ENCODE peak calls at places on chromosomes 11 and 22, in seven cellular contexts. One of them, this sample, is unnamed.
A peak's percentile ranks its signal among the peaks of the same experiment; 100 is the strongest.

GRCh38 chr11:66881436-66881835 is 24.6 kb downstream of the LRFN4 start:
- DNase-seq in IMR-90: no peak
- DNase-seq in transverse colon: no peak
- DNase-seq in NB4: no peak
- DNase-seq in right lobe of liver: no peak
- DNase-seq in ovary: peak; percentile 7
- DNase-seq in tibial nerve: no peak
- DNase-seq in this sample: no peak

GRCh38 chr11:4094348-4095291 is at the start of gene RRM1:
- DNase-seq in ovary: peak; percentile 95
- DNase-seq in NB4: peak; percentile 98
- DNase-seq in transverse colon: peak; percentile 94
- DNase-seq in right lobe of liver: peak; percentile 95
- DNase-seq in IMR-90: peak; percentile 95
- DNase-seq in tibial nerve: peak; percentile 89
- DNase-seq in this sample: peak; percentile 99

GRCh38 chr11:35682230-35683195 is 19.9 kb downstream of the TRIM44 start:
- DNase-seq in right lobe of liver: no peak
- DNase-seq in IMR-90: no peak
- DNase-seq in tibial nerve: no peak
- DNase-seq in transverse colon: peak; percentile 41
- DNase-seq in ovary: no peak
- DNase-seq in NB4: no peak
- DNase-seq in this sample: no peak

GRCh38 chr11:57481915-57482781 is 21.8 kb downstream of the RTN4RL2 start:
- DNase-seq in tibial nerve: no peak
- DNase-seq in ovary: no peak
- DNase-seq in IMR-90: no peak
- DNase-seq in NB4: no peak
- DNase-seq in right lobe of liver: no peak
- DNase-seq in transverse colon: no peak
- DNase-seq in this sample: no peak

GRCh38 chr22:47176573-47177333 is 414.3 kb downstream of the TBC1D22A start:
- DNase-seq in tibial nerve: no peak
- DNase-seq in right lobe of liver: peak; percentile 45
- DNase-seq in NB4: no peak
- DNase-seq in ovary: no peak
- DNase-seq in IMR-90: no peak
- DNase-seq in transverse colon: peak; percentile 1
- DNase-seq in this sample: peak; percentile 81

GRCh38 chr11:119416606-119417580 is 6.1 kb downstream of the THY1 start:
- DNase-seq in transverse colon: no peak
- DNase-seq in ovary: no peak
- DNase-seq in IMR-90: peak; percentile 59
- DNase-seq in NB4: no peak
- DNase-seq in right lobe of liver: no peak
- DNase-seq in tibial nerve: no peak
- DNase-seq in this sample: no peak

GRCh38 chr11:103326070-103326794 is 217.0 kb downstream of the DYNC2H1 start:
- DNase-seq in ovary: no peak
- DNase-seq in NB4: peak; percentile 79
- DNase-seq in right lobe of liver: no peak
- DNase-seq in transverse colon: peak; percentile 9
- DNase-seq in tibial nerve: peak; percentile 59
- DNase-seq in IMR-90: peak; percentile 78
- DNase-seq in this sample: no peak

GRCh38 chr11:35040221-35040942 is 98.6 kb upstream of the CD44 start:
- DNase-seq in NB4: peak; percentile 91
- DNase-seq in tibial nerve: no peak
- DNase-seq in IMR-90: peak; percentile 69
- DNase-seq in right lobe of liver: no peak
- DNase-seq in transverse colon: no peak
- DNase-seq in ovary: no peak
- DNase-seq in this sample: no peak

GRCh38 chr11:110287537-110287936 is 8.9 kb downstream of the RDX start:
- DNase-seq in transverse colon: no peak
- DNase-seq in ovary: no peak
- DNase-seq in NB4: no peak
- DNase-seq in tibial nerve: no peak
- DNase-seq in IMR-90: no peak
- DNase-seq in right lobe of liver: no peak
- DNase-seq in this sample: no peak

GRCh38 chr11:69321877-69322350 is 28.0 kb downstream of the MYEOV start:
- DNase-seq in transverse colon: no peak
- DNase-seq in right lobe of liver: peak; percentile 20
- DNase-seq in ovary: no peak
- DNase-seq in IMR-90: peak; percentile 96
- DNase-seq in tibial nerve: no peak
- DNase-seq in NB4: no peak
- DNase-seq in this sample: peak; percentile 48

GRCh38 chr22:19566599-19567382 is 42.6 kb upstream of the CLDN5 start:
- DNase-seq in transverse colon: no peak
- DNase-seq in ovary: no peak
- DNase-seq in IMR-90: no peak
- DNase-seq in right lobe of liver: no peak
- DNase-seq in NB4: no peak
- DNase-seq in tibial nerve: no peak
- DNase-seq in this sample: no peak

GRCh38 chr11:45100338-45100737 is 46.1 kb upstream of the PRDM11 start:
- DNase-seq in tibial nerve: peak; percentile 3
- DNase-seq in IMR-90: peak; percentile 46
- DNase-seq in right lobe of liver: no peak
- DNase-seq in ovary: no peak
- DNase-seq in transverse colon: no peak
- DNase-seq in NB4: peak; percentile 96
- DNase-seq in this sample: no peak

GRCh38 chr22:42720263-42721044 is at the start of gene A4GALT:
- DNase-seq in IMR-90: no peak
- DNase-seq in right lobe of liver: no peak
- DNase-seq in NB4: no peak
- DNase-seq in ovary: no peak
- DNase-seq in transverse colon: no peak
- DNase-seq in tibial nerve: no peak
- DNase-seq in this sample: no peak

GRCh38 chr11:99739464-99740089 is 718.8 kb downstream of the CNTN5 start:
- DNase-seq in right lobe of liver: no peak
- DNase-seq in NB4: peak; percentile 53
- DNase-seq in tibial nerve: peak; percentile 17
- DNase-seq in transverse colon: no peak
- DNase-seq in ovary: no peak
- DNase-seq in IMR-90: peak; percentile 40
- DNase-seq in this sample: no peak

GRCh38 chr11:119486691-119487259 is 63.8 kb upstream of the THY1 start:
- DNase-seq in transverse colon: no peak
- DNase-seq in right lobe of liver: no peak
- DNase-seq in IMR-90: no peak
- DNase-seq in tibial nerve: no peak
- DNase-seq in ovary: no peak
- DNase-seq in NB4: no peak
- DNase-seq in this sample: peak; percentile 78

GRCh38 chr22:46417769-46418168 is 82.3 kb downstream of the TRMU start:
- DNase-seq in transverse colon: no peak
- DNase-seq in IMR-90: no peak
- DNase-seq in right lobe of liver: no peak
- DNase-seq in ovary: no peak
- DNase-seq in tibial nerve: no peak
- DNase-seq in NB4: no peak
- DNase-seq in this sample: no peak

GRCh38 chr11:94768602-94769511 is 701 bp downstream of the AMOTL1 start:
- DNase-seq in NB4: peak; percentile 38
- DNase-seq in tibial nerve: peak; percentile 18
- DNase-seq in IMR-90: peak; percentile 49
- DNase-seq in transverse colon: peak; percentile 15
- DNase-seq in ovary: peak; percentile 51
- DNase-seq in right lobe of liver: peak; percentile 63
- DNase-seq in this sample: peak; percentile 87

GRCh38 chr11:73366265-73366610 is 10.0 kb upstream of the RELT start:
- DNase-seq in NB4: no peak
- DNase-seq in IMR-90: no peak
- DNase-seq in tibial nerve: no peak
- DNase-seq in transverse colon: no peak
- DNase-seq in right lobe of liver: no peak
- DNase-seq in ovary: no peak
- DNase-seq in this sample: no peak

GRCh38 chr22:46770726-46771125 is 8.3 kb downstream of the TBC1D22A start:
- DNase-seq in tibial nerve: peak; percentile 30
- DNase-seq in NB4: no peak
- DNase-seq in ovary: peak; percentile 18
- DNase-seq in right lobe of liver: no peak
- DNase-seq in transverse colon: no peak
- DNase-seq in IMR-90: no peak
- DNase-seq in this sample: no peak

GRCh38 chr11:47469411-47470179 is 20.7 kb upstream of the RAPSN start:
- DNase-seq in ovary: no peak
- DNase-seq in IMR-90: peak; percentile 17
- DNase-seq in right lobe of liver: no peak
- DNase-seq in transverse colon: no peak
- DNase-seq in tibial nerve: no peak
- DNase-seq in NB4: no peak
- DNase-seq in this sample: no peak

GRCh38 chr22:40107756-40108437 is 69.8 kb upstream of the TNRC6B start:
- DNase-seq in NB4: no peak
- DNase-seq in tibial nerve: no peak
- DNase-seq in right lobe of liver: no peak
- DNase-seq in ovary: no peak
- DNase-seq in IMR-90: peak; percentile 12
- DNase-seq in transverse colon: peak; percentile 12
- DNase-seq in this sample: no peak

GRCh38 chr22:20211997-20212753 is 55.9 kb downstream of the RTN4R start:
- DNase-seq in NB4: no peak
- DNase-seq in transverse colon: peak; percentile 57
- DNase-seq in IMR-90: peak; percentile 7
- DNase-seq in ovary: peak; percentile 64
- DNase-seq in tibial nerve: no peak
- DNase-seq in right lobe of liver: peak; percentile 86
- DNase-seq in this sample: no peak

DNA sequence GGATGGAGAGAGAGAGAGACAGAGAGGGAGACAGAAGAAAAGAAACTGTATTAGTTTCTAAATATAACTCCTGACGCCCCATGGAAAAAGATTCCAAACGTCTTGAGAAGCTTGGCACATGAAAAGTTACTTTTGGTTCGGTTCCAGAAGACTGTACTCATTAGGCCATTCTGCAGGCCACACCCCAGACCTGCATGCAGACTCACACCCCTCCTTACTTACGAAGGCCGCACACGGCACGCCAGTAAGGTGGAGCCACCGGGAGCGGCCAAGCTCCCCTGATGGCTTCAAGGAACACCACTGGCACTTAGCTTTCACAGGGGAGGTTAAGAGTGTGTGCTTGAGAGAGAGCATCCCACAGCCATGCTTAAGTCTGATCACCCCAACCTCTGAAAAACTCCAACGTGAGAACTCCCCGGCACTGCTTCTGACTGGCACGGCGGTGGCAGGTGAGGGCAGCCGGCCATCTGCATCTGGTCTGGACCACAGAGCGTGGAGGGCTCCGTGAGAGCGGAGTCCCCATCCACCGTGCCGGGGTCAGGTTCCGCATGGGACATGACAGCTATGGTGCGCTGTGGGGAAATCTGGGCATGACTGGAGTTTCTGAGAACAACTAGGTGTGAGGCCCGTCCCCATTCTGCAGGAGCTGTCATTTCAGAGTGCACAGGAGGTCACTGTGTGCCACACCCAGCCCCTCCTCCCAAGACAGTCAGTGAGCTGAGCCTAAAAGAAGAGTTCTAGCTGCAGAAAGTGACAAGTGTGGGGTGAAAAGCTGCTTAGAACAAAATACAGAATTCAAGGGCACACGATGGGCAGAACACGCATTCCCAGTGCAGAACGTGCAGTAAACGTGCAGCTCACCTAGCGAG is 62.4 kb downstream of the MYH9 start:
- DNase-seq in tibial nerve: peak; percentile 82
- DNase-seq in transverse colon: peak; percentile 80
- DNase-seq in NB4: no peak
- DNase-seq in ovary: no peak
- DNase-seq in IMR-90: peak; percentile 86
- DNase-seq in right lobe of liver: no peak
- DNase-seq in this sample: peak; percentile 87
- TF ChIP-seq POLR2A in tibial nerve: peak; percentile 26
- TF ChIP-seq POLR2A in transverse colon: peak; percentile 22
- TF ChIP-seq POLR2A in NB4: no peak
- TF ChIP-seq POLR2A in ovary: no peak
- TF ChIP-seq POLR2A in IMR-90: peak; percentile 9
- TF ChIP-seq POLR2A in right lobe of liver: no peak
- TF ChIP-seq POLR2A in this sample: no peak

GRCh38 chr11:75768112-75768908 is at the start of gene DGAT2:
- DNase-seq in transverse colon: peak; percentile 80
- DNase-seq in ovary: peak; percentile 70
- DNase-seq in right lobe of liver: peak; percentile 90
- DNase-seq in IMR-90: peak; percentile 42
- DNase-seq in NB4: peak; percentile 92
- DNase-seq in tibial nerve: peak; percentile 43
- DNase-seq in this sample: peak; percentile 90
- TF ChIP-seq CTCF in transverse colon: peak; percentile 30
- TF ChIP-seq CTCF in ovary: no peak
- TF ChIP-seq CTCF in right lobe of liver: peak; percentile 44
- TF ChIP-seq CTCF in IMR-90: peak; percentile 17
- TF ChIP-seq CTCF in NB4: peak; percentile 67
- TF ChIP-seq CTCF in tibial nerve: peak; percentile 13
- TF ChIP-seq CTCF in this sample: no peak

GRCh38 chr11:86091086-86091485 is 22.2 kb upstream of the PICALM start:
- DNase-seq in IMR-90: no peak
- DNase-seq in transverse colon: no peak
- DNase-seq in NB4: no peak
- DNase-seq in right lobe of liver: no peak
- DNase-seq in tibial nerve: no peak
- DNase-seq in ovary: no peak
- DNase-seq in this sample: no peak
- H3K4me3 ChIP-seq in IMR-90: no peak overlapping the region
- H3K4me3 ChIP-seq in transverse colon: no peak overlapping the region
- H3K4me3 ChIP-seq in NB4: no peak overlapping the region
- H3K4me3 ChIP-seq in right lobe of liver: no peak overlapping the region
- H3K4me3 ChIP-seq in tibial nerve: no peak overlapping the region
- H3K4me3 ChIP-seq in ovary: no peak overlapping the region
- H3K4me3 ChIP-seq in this sample: no peak overlapping the region

GRCh38 chr22:33579448-33580093 is 340.7 kb downstream of the LARGE1 start:
- DNase-seq in NB4: peak; percentile 60
- DNase-seq in tibial nerve: peak; percentile 74
- DNase-seq in transverse colon: peak; percentile 69
- DNase-seq in ovary: peak; percentile 35
- DNase-seq in IMR-90: peak; percentile 38
- DNase-seq in right lobe of liver: no peak
- DNase-seq in this sample: peak; percentile 34

GRCh38 chr22:33584152-33584551 is 336.1 kb downstream of the LARGE1 start:
- DNase-seq in transverse colon: no peak
- DNase-seq in right lobe of liver: no peak
- DNase-seq in NB4: no peak
- DNase-seq in tibial nerve: no peak
- DNase-seq in ovary: no peak
- DNase-seq in IMR-90: no peak
- DNase-seq in this sample: no peak

GRCh38 chr22:33577862-33578411 is 342.3 kb downstream of the LARGE1 start:
- DNase-seq in tibial nerve: no peak
- DNase-seq in NB4: no peak
- DNase-seq in transverse colon: no peak
- DNase-seq in IMR-90: no peak
- DNase-seq in right lobe of liver: no peak
- DNase-seq in ovary: no peak
- DNase-seq in this sample: no peak

GRCh38 chr22:33578752-33579151 is 341.5 kb downstream of the LARGE1 start:
- DNase-seq in right lobe of liver: no peak
- DNase-seq in transverse colon: no peak
- DNase-seq in ovary: no peak
- DNase-seq in IMR-90: no peak
- DNase-seq in tibial nerve: no peak
- DNase-seq in NB4: no peak
- DNase-seq in this sample: no peak

GRCh38 chr22:33582822-33583400 is 337.4 kb downstream of the LARGE1 start:
- DNase-seq in transverse colon: no peak
- DNase-seq in IMR-90: no peak
- DNase-seq in ovary: no peak
- DNase-seq in NB4: no peak
- DNase-seq in right lobe of liver: no peak
- DNase-seq in tibial nerve: no peak
- DNase-seq in this sample: peak; percentile 8
- TF ChIP-seq POLR2A in transverse colon: no peak
- TF ChIP-seq POLR2A in IMR-90: no peak
- TF ChIP-seq POLR2A in ovary: no peak
- TF ChIP-seq POLR2A in NB4: no peak
- TF ChIP-seq POLR2A in right lobe of liver: no peak
- TF ChIP-seq POLR2A in tibial nerve: no peak
- TF ChIP-seq POLR2A in this sample: no peak